ENCODE peak calls at places on chromosomes 12 and 14, in seven cellular contexts. I, T, B, L, F, Z and O are unnamed samples.

GRCh38 chr12:21677622-21678277 is 20.1 kb upstream of the LDHB start:
- DNase-seq in F (no peak), B (no peak), I (no peak), L (no peak), T (no peak), Z (no peak), O (no peak)

GRCh38 chr12:96205909-96206308 is 11.7 kb downstream of the ELK3 start:
- DNase-seq in I (no peak), T (no peak), Z (no peak), F (no peak), B (no peak), L (no peak), O (no peak)

GRCh38 chr14:61438860-61439765 is 117.7 kb downstream of the PRKCH start:
- DNase-seq in F (peak; percentile 66), Z (peak; percentile 92), B (no peak), T (no peak), I (no peak), L (peak; percentile 46), O (no peak)

GRCh38 chr12:30691122-30691879 is 4.4 kb downstream of the IPO8 start:
- DNase-seq in F (no peak), Z (no peak), T (no peak), I (no peak), L (no peak), B (no peak), O (no peak)

GRCh38 chr12:44509471-44509870 is 366.6 kb downstream of the NELL2 start:
- DNase-seq in I (no peak), L (no peak), Z (no peak), T (no peak), B (no peak), F (no peak), O (no peak)

GRCh38 chr12:28622416-28622815 is 432.2 kb downstream of the CCDC91 start:
- DNase-seq in B (no peak), F (no peak), L (no peak), I (peak; percentile 26), Z (no peak), T (no peak), O (no peak)

GRCh38 chr14:103693514-103693913 is 21.7 kb downstream of the XRCC3 start:
- DNase-seq in F (peak; percentile 86), B (no peak), T (no peak), I (no peak), L (peak; percentile 11), Z (no peak), O (no peak)

GRCh38 chr14:96863327-96863985 is 66.3 kb downstream of the VRK1 start:
- DNase-seq in B (no peak), I (no peak), Z (no peak), F (no peak), T (no peak), L (no peak), O (no peak)

GRCh38 chr12:19894049-19894448 is 454.8 kb downstream of the AEBP2 start:
- DNase-seq in L (no peak), T (no peak), F (no peak), Z (no peak), B (no peak), I (no peak), O (no peak)

GRCh38 chr14:104676694-104677505 is 12.5 kb upstream of the INF2 start:
- DNase-seq in F (peak; percentile 56), Z (peak; percentile 39), T (no peak), L (peak; percentile 45), I (no peak), B (no peak), O (no peak)

GRCh38 chr12:43462080-43462479 is 89.9 kb downstream of the ADAMTS20 start:
- DNase-seq in T (no peak), Z (no peak), L (no peak), I (no peak), B (no peak), F (no peak), O (no peak)

GRCh38 chr12:2960432-2960956 is 1.3 kb downstream of the TEAD4 start:
- DNase-seq in B (no peak), Z (peak; percentile 47), F (no peak), L (no peak), I (no peak), T (no peak), O (no peak)

GRCh38 chr14:21553266-21553665 is 26.6 kb downstream of the OR10G3 start:
- DNase-seq in B (no peak), T (no peak), Z (no peak), I (no peak), L (no peak), F (no peak), O (no peak)

GRCh38 chr12:32217354-32218310 is 111.0 kb downstream of the BICD1 start:
- DNase-seq in L (no peak), F (no peak), T (no peak), Z (no peak), I (peak; percentile 32), B (no peak), O (no peak)

GRCh38 chr12:71780207-71780822 is 25.7 kb downstream of the RAB21 start:
- DNase-seq in Z (peak; percentile 25), T (no peak), F (no peak), I (no peak), B (peak; percentile 81), L (peak; percentile 31), O (no peak)

GRCh38 chr12:111169032-111169431 is 199.9 kb downstream of the PHETA1 start:
- DNase-seq in F (no peak), Z (no peak), B (no peak), T (no peak), I (no peak), L (no peak), O (no peak)

GRCh38 chr12:128807161-128807724 is 16.5 kb downstream of the SLC15A4 start:
- DNase-seq in Z (no peak), T (peak; percentile 34), I (no peak), L (no peak), B (no peak), F (peak; percentile 25), O (no peak)

GRCh38 chr14:23076785-23077408 is 18.0 kb downstream of the ACIN1 start:
- DNase-seq in Z (no peak), F (no peak), T (no peak), I (no peak), B (peak; percentile 79), L (no peak), O (no peak)
- H3K27ac ChIP-seq in Z (no peak overlapping the region), F (peak overlapping the region; percentile 50), T (no peak overlapping the region), I (no peak overlapping the region), B (no peak overlapping the region), L (peak overlapping the region; percentile 71), O (no peak overlapping the region)

GRCh38 chr12:57079821-57080220 is 1.2 kb upstream of the NEMP1 start:
- DNase-seq in T (no peak), F (no peak), B (no peak), L (no peak), Z (no peak), I (no peak), O (no peak)
- H3K27ac ChIP-seq in T (no peak overlapping the region), F (peak overlapping the region; percentile 89), B (peak overlapping the region; percentile 94), L (peak overlapping the region; percentile 94), Z (no peak overlapping the region), I (peak overlapping the region; percentile 34), O (no peak overlapping the region)

GRCh38 chr14:101972126-101972785 is 7.9 kb downstream of the DYNC1H1 start:
- DNase-seq in I (peak; percentile 98), Z (peak; percentile 46), L (peak; percentile 91), T (no peak), F (peak; percentile 73), B (no peak), O (peak; percentile 25)
- H3K27ac ChIP-seq in I (peak overlapping the region; percentile 87), Z (peak overlapping the region; percentile 28), L (peak overlapping the region; percentile 88), T (no peak overlapping the region), F (peak overlapping the region; percentile 85), B (peak overlapping the region; percentile 64), O (peak overlapping the region; percentile 54)

DNA sequence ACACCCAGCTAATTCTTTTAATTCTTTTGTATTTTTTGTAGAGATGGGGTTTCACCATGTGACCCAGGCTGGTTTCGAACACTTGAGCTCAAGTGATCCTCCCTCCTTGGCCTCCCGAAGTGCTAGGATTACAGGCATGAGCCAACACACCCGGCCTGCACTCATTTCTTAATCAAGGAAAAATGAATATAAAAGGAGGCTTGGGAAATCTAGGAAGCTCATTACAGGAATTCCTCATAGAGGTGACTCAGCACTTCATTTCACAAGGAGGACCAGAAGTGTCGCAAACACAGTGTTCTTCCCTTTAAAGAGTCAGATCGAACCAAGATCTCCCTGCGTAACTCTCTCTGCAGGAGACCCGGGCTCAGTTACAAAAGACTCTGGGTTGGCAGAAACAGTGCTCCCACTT is 30.3 kb downstream of the NFKBIA start:
- DNase-seq in I (peak; percentile 88), T (no peak), L (peak; percentile 75), B (no peak), F (no peak), Z (no peak), O (no peak)
- H3K27ac ChIP-seq in I (peak overlapping the region; percentile 71), T (no peak overlapping the region), L (no peak overlapping the region), B (no peak overlapping the region), F (peak overlapping the region; percentile 78), Z (no peak overlapping the region), O (no peak overlapping the region)

DNA sequence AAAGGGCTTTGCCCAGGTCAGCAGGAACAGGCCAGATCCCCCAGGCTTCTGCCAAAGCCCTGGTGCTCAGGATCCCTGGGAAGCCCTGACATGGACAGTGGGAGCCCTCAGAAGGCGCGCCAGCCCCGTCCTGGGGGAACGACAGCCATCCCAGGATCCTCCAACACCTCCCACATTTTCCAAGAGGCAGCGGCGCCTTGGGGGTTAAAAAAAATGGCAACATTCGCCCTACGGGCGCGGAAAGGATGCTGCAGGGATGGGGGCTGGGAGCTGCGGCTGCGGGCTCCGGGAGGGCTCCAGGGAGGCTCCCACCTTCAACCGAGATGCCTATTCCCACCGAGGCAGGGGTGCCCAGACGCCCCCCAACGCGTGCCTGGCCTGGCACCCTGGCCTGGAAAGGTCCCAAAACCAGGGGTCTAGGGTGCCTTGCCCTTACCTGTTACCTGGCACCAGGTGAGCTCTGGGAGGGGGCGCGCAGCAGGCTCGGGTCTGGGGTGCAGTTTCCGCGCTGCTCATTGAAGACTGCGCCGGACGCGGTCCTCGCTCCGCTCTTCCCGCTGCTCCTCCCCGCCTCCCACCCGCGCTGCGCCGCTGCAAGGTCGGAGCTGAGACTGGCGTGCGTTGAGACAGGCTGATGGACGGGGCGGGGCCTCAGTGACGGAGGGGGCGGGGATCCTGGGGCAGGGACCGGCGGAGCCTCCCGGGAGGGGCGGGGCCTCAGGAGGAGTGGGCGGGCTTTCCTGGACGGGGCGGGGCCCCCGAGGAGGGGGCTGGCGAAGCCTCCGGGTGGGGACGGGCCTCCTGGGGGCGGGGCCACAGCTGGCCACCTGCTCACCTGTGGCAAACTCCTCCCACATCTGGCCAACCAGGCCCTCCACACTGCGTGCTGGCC is at the start of gene ABCB9:
- DNase-seq in T (peak; percentile 79), L (peak; percentile 95), I (peak; percentile 72), Z (peak; percentile 95), F (peak; percentile 96), B (peak; percentile 97), O (peak; percentile 82)
- H3K27ac ChIP-seq in T (peak within 1 kb of the TSS; percentile 59), L (peak within 1 kb of the TSS; percentile 40), I (no peak within 1 kb of the TSS), Z (no peak within 1 kb of the TSS), F (peak within 1 kb of the TSS; percentile 69), B (no peak within 1 kb of the TSS), O (peak within 1 kb of the TSS; percentile 2)

DNA sequence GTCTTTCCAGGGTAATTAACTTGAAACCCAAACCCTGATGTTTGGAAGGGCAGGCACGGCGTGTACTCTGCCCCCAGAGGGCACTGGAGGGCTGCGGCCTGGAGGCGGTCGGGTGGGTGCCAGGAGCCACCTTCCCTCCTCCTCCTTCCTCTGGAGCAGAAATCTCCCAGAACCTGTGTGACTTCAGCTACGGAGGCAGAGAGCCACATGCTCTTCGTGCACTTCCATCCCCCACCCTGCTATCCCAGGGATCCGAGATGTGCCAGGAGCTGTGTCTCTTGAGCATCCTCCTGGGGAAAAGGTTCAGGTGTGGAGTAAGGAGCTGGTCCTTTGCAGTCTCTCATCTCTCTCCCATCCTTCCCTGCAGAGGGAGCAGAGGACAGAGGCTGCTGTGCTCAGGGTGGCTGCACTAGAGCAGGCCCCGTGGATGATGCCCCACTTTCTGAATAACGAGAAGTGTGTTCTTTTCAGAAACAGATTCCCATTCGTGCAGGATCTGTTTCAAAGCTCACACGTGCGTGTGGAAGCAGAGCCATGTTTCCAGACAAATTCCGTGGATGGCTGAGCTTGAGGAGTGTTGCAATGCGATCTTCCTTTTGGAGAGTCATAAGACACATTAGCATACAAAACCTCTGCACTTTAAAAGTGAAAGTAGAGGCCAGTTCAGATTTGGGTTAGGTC is 162.9 kb downstream of the ADGRD1 start:
- DNase-seq in L (peak; percentile 48), T (no peak), F (no peak), I (no peak), B (no peak), Z (peak; percentile 72), O (peak; percentile 18)
- H3K27ac ChIP-seq in L (peak overlapping the region; percentile 56), T (no peak overlapping the region), F (peak overlapping the region; percentile 42), I (no peak overlapping the region), B (no peak overlapping the region), Z (no peak overlapping the region), O (no peak overlapping the region)